ENCODE peak calls at places on chromosome 13, in six cellular contexts. Q is H9, S is endodermal cell, G is endothelial cell, O is type B pancreatic cell, J is stomach. R is an unnamed sample.

GRCh38 chr13:53007872-53008271 is 20.7 kb upstream of the OLFM4 start:
- DNase-seq in Q (no peak), S (no peak), G (no peak), O (no peak), J (no peak), R (no peak)

GRCh38 chr13:101230271-101230890 is 185.9 kb downstream of the NALCN start:
- DNase-seq in Q (no peak), S (no peak), G (no peak), O (no peak), J (no peak), R (no peak)

GRCh38 chr13:108368240-108368898 is 98.9 kb downstream of the TNFSF13B start:
- DNase-seq in Q (no peak), S (no peak), G (no peak), O (no peak), J (no peak), R (no peak)

GRCh38 chr13:53121131-53121773 is 92.6 kb downstream of the OLFM4 start:
- DNase-seq in Q (no peak), S (no peak), G (no peak), O (no peak), J (no peak), R (no peak)

GRCh38 chr13:27130223-27131015 is 41.2 kb downstream of the USP12 start:
- DNase-seq in Q (no peak), S (no peak), G (no peak), O (no peak), J (no peak), R (no peak)

GRCh38 chr13:61728468-61728867 is 312.8 kb upstream of the PCDH20 start:
- DNase-seq in Q (no peak), S (no peak), G (no peak), O (no peak), J (no peak), R (no peak)

GRCh38 chr13:46181799-46182490 is at the start of gene LCP1:
- DNase-seq in Q (no peak), S (peak), G (no peak), O (no peak), J (peak), R (no peak)

GRCh38 chr13:30880756-30881155 is 25.3 kb upstream of the MEDAG start:
- DNase-seq in Q (no peak), S (no peak), G (no peak), O (no peak), J (no peak), R (no peak)

GRCh38 chr13:76969488-76970365 is 21.4 kb downstream of the ACOD1 start:
- DNase-seq in Q (no peak), S (no peak), G (no peak), O (no peak), J (no peak), R (no peak)

GRCh38 chr13:43767351-43767901 is 19.3 kb downstream of the ENOX1 start:
- DNase-seq in Q (no peak), S (no peak), G (no peak), O (no peak), J (no peak), R (no peak)

GRCh38 chr13:107806726-107807125 is 408.6 kb downstream of the LIG4 start:
- DNase-seq in Q (no peak), S (no peak), G (no peak), O (no peak), J (no peak), R (no peak)

GRCh38 chr13:112603641-112604220 is 15.8 kb upstream of the TUBGCP3 start:
- DNase-seq in Q (no peak), S (no peak), G (no peak), O (peak), J (no peak), R (no peak)

GRCh38 chr13:79741006-79741405 is 260.1 kb downstream of the NDFIP2 start:
- DNase-seq in Q (no peak), S (no peak), G (no peak), O (no peak), J (no peak), R (no peak)

GRCh38 chr13:64206430-64207225 is 2791.0 kb upstream of the PCDH20 start:
- DNase-seq in Q (peak), S (peak), G (no peak), O (no peak), J (no peak), R (no peak)

GRCh38 chr13:103883152-103883551 is 816.9 kb upstream of the SLC10A2 start:
- DNase-seq in Q (peak), S (peak), G (peak), O (peak), J (peak), R (peak)

GRCh38 chr13:91162180-91162579 is 185.3 kb upstream of the MIR17HG start:
- DNase-seq in Q (no peak), S (peak), G (no peak), O (no peak), J (no peak), R (no peak)

GRCh38 chr13:35914662-35915061 is 216.5 kb downstream of the DCLK1 start:
- DNase-seq in Q (no peak), S (no peak), G (no peak), O (no peak), J (no peak), R (no peak)

GRCh38 chr13:41952749-41953148 is 8.2 kb downstream of the VWA8 start:
- DNase-seq in Q (no peak), S (no peak), G (no peak), O (no peak), J (no peak), R (no peak)

GRCh38 chr13:58573742-58574141 is 942.2 kb downstream of the PCDH17 start:
- DNase-seq in Q (no peak), S (no peak), G (no peak), O (no peak), J (no peak), R (no peak)

GRCh38 chr13:113415032-113415431 is 38.3 kb downstream of the ADPRHL1 start:
- DNase-seq in Q (no peak), S (no peak), G (no peak), O (no peak), J (no peak), R (no peak)

GRCh38 chr13:60120617-60121016 is 43.1 kb downstream of the DIAPH3 start:
- DNase-seq in Q (no peak), S (no peak), G (no peak), O (no peak), J (no peak), R (no peak)

DNA sequence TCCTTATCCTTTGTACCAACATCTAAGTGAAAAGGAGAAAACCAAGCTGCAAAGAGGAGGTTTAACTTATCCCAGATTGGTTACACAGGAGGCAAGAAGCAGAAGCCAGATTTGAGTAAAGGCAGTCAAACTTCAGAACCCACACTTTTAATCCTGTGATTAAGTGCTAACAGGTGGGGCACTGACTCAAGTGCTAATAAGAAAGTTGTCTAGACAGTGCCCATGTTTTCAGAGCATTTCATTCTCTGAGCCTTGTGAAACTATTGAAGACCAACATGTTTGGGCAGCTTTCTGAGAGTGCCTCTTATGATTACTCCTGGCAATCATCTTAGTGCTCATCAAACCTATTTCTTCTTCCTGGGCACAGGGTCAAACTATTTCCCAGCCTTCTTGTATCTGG is 380.8 kb downstream of the KCNRG start:
- DNase-seq in Q (no peak), S (no peak), G (no peak), O (no peak), J (no peak), R (no peak)
- TF ChIP-seq CTCF in Q (no peak), S (no peak), G (no peak), O (no peak), J (no peak), R (no peak)

GRCh38 chr13:51047434-51048165 is 63.5 kb downstream of the C13orf42 start:
- DNase-seq in Q (no peak), S (peak), G (no peak), O (no peak), J (no peak), R (no peak)
- TF ChIP-seq CTCF in Q (no peak), S (peak), G (no peak), O (no peak), J (no peak), R (no peak)

GRCh38 chr13:21176195-21176981 is at the start of the genes MRPL57 and SKA3:
- DNase-seq in Q (peak), S (peak), G (peak), O (peak), J (peak), R (peak)
- TF ChIP-seq CTCF in Q (no peak), S (peak), G (no peak), O (peak), J (no peak), R (peak)

GRCh38 chr13:98598043-98598442 is 21.1 kb upstream of the STK24 start:
- DNase-seq in Q (peak), S (peak), G (no peak), O (no peak), J (no peak), R (no peak)
- TF ChIP-seq CTCF in Q (peak), S (peak), G (no peak), O (no peak), J (no peak), R (no peak)